ENCODE peak calls at places on chromosomes 1 and 21, in ten cellular contexts. D, X, C, T, F, W, N, H, R and L are unnamed samples.

GRCh38 chr1:45337630-45338320 is 2.2 kb upstream of the TOE1 start:
- DNase-seq in X (no peak), T (no peak), C (no peak), F (no peak), D (no peak), W (no peak), N (no peak), R (peak), H (no peak), L (no peak)

GRCh38 chr1:52686830-52687229 is 11.3 kb downstream of the COA7 start:
- DNase-seq in R (no peak), W (no peak), X (no peak), N (no peak), C (no peak), F (no peak), T (no peak), D (no peak), H (no peak), L (no peak)

GRCh38 chr1:147756336-147756735 is 4.1 kb downstream of the GJA5 start:
- DNase-seq in R (no peak), H (no peak), F (no peak), T (no peak), X (no peak), W (no peak), D (no peak), N (no peak), C (no peak), L (no peak)

GRCh38 chr1:156577512-156577911 is 2.0 kb upstream of the TTC24 start:
- DNase-seq in C (no peak), F (no peak), X (no peak), T (no peak), N (no peak), H (no peak), R (no peak), W (no peak), D (no peak), L (no peak)

GRCh38 chr1:2543543-2544092 is 12.6 kb upstream of the TNFRSF14 start:
- DNase-seq in H (no peak), C (no peak), T (peak), R (peak), X (peak), N (peak), D (peak), W (no peak), F (no peak), L (no peak)

GRCh38 chr1:211738709-211739301 is 63.4 kb upstream of the NEK2 start:
- DNase-seq in F (no peak), N (no peak), H (no peak), R (peak), D (no peak), W (no peak), T (peak), C (no peak), X (no peak), L (no peak)

GRCh38 chr1:184905601-184906322 is 68.5 kb downstream of the NIBAN1 start:
- DNase-seq in T (no peak), X (no peak), W (peak), N (no peak), C (no peak), F (no peak), H (no peak), R (no peak), D (no peak), L (peak)

GRCh38 chr1:10864776-10865175 is 68.3 kb upstream of the CASZ1 start:
- DNase-seq in D (no peak), C (no peak), T (no peak), W (no peak), N (no peak), X (no peak), R (no peak), H (no peak), F (no peak), L (no peak)

GRCh38 chr1:79006564-79006963 is at the start of gene ADGRL4:
- DNase-seq in N (no peak), C (peak), D (peak), H (peak), X (no peak), F (peak), T (no peak), R (peak), W (no peak), L (no peak)

GRCh38 chr1:243693764-243694163 is 156.3 kb downstream of the AKT3 start:
- DNase-seq in N (no peak), X (no peak), F (no peak), D (no peak), H (no peak), C (no peak), W (no peak), R (no peak), T (no peak), L (no peak)

GRCh38 chr1:181104790-181105133 is 16.3 kb downstream of the IER5 start:
- DNase-seq in R (peak), W (no peak), F (no peak), T (peak), H (no peak), C (no peak), X (peak), N (peak), D (peak), L (no peak)

GRCh38 chr1:63799810-63800209 is 26.0 kb downstream of the ROR1 start:
- DNase-seq in C (no peak), X (no peak), N (no peak), D (no peak), T (no peak), F (no peak), H (no peak), W (no peak), R (peak), L (no peak)

GRCh38 chr1:28370220-28371010 is 875 bp downstream of the PHACTR4 start:
- DNase-seq in X (peak), R (peak), F (no peak), N (no peak), W (peak), D (peak), T (peak), C (peak), H (no peak), L (no peak)

GRCh38 chr1:209590405-209590804 is 6.9 kb downstream of the CAMK1G start:
- DNase-seq in X (no peak), T (no peak), C (peak), F (no peak), N (no peak), H (no peak), W (no peak), R (peak), D (peak), L (no peak)

GRCh38 chr1:33094971-33095604 is 14.1 kb downstream of the AZIN2 start:
- DNase-seq in T (peak), D (peak), H (peak), R (peak), W (peak), X (no peak), F (peak), C (peak), N (no peak), L (peak)

GRCh38 chr1:218351617-218352438 is 6.7 kb downstream of the TGFB2 start:
- DNase-seq in D (peak), C (peak), N (no peak), T (no peak), R (peak), H (no peak), F (peak), X (no peak), W (no peak), L (no peak)

GRCh38 chr1:36384542-36385409 is 948 bp downstream of the STK40 start:
- DNase-seq in T (peak), N (no peak), F (peak), C (peak), H (peak), W (peak), X (peak), D (peak), R (peak), L (peak)

GRCh38 chr1:192994141-192994540 is 65.0 kb downstream of the UCHL5 start:
- DNase-seq in C (no peak), W (no peak), N (no peak), D (no peak), T (no peak), X (no peak), F (no peak), R (no peak), H (no peak), L (no peak)

GRCh38 chr1:162916407-162916806 is 55.4 kb upstream of the CCDC190 start:
- DNase-seq in N (no peak), F (no peak), C (no peak), D (no peak), X (no peak), H (no peak), R (peak), W (no peak), T (no peak), L (no peak)

GRCh38 chr1:205480349-205481278 is 23.9 kb upstream of the CDK18 start:
- DNase-seq in N (peak), F (no peak), T (no peak), R (no peak), W (no peak), X (peak), D (no peak), C (no peak), H (no peak), L (no peak)

GRCh38 chr1:231385118-231385748 is 36.9 kb downstream of the EGLN1 start:
- DNase-seq in D (no peak), C (no peak), H (peak), W (no peak), N (no peak), F (no peak), T (no peak), X (no peak), R (peak), L (peak)

GRCh38 chr1:43880604-43881003 is 53.0 kb upstream of the ARTN start:
- DNase-seq in F (no peak), R (no peak), N (no peak), W (no peak), H (no peak), T (no peak), X (no peak), D (no peak), C (no peak), L (no peak)

GRCh38 chr1:77888071-77888428 is 374 bp upstream of the NEXN start:
- DNase-seq in W (no peak), R (peak), D (no peak), F (no peak), X (no peak), C (peak), H (no peak), N (no peak), T (no peak), L (no peak)

GRCh38 chr1:63777286-63777685 is 3.5 kb downstream of the ROR1 start:
- DNase-seq in X (no peak), C (no peak), W (no peak), T (no peak), D (no peak), R (no peak), H (no peak), F (no peak), N (no peak), L (no peak)

GRCh38 chr1:56171670-56172069 is 407.7 kb downstream of the PLPP3 start:
- DNase-seq in W (no peak), C (no peak), N (no peak), R (no peak), F (no peak), D (no peak), H (no peak), T (no peak), X (no peak), L (no peak)

GRCh38 chr1:115112496-115113375 is 23.4 kb upstream of the TSPAN2 start:
- DNase-seq in T (peak), R (no peak), N (peak), F (no peak), H (no peak), X (peak), D (peak), C (peak), W (peak), L (peak)

GRCh38 chr1:71918630-71919029 is 363.7 kb downstream of the NEGR1 start:
- DNase-seq in D (no peak), X (no peak), W (no peak), C (no peak), N (no peak), F (no peak), T (no peak), H (no peak), R (no peak), L (no peak)

GRCh38 chr1:223748773-223749733 is 36.7 kb downstream of the CAPN2 start:
- DNase-seq in R (peak), D (peak), N (peak), T (peak), H (no peak), F (peak), W (peak), X (peak), C (peak), L (peak)

GRCh38 chr1:44924835-44925464 is 61.4 kb downstream of the EIF2B3 start:
- DNase-seq in F (no peak), X (no peak), D (peak), N (no peak), H (peak), T (peak), W (no peak), C (no peak), R (peak), L (no peak)

GRCh38 chr1:83637009-83637408 is 361.9 kb downstream of the TTLL7 start:
- DNase-seq in R (no peak), W (no peak), D (no peak), F (no peak), X (no peak), H (no peak), C (no peak), T (no peak), N (no peak), L (no peak)

GRCh38 chr1:83637586-83637985 is 361.3 kb downstream of the TTLL7 start:
- DNase-seq in F (no peak), H (no peak), R (no peak), N (no peak), X (no peak), D (no peak), T (no peak), C (no peak), W (no peak), L (no peak)

GRCh38 chr1:83641206-83641658 is 357.7 kb downstream of the TTLL7 start:
- DNase-seq in H (no peak), X (no peak), C (peak), N (no peak), T (no peak), W (no peak), D (peak), F (no peak), R (peak), L (no peak)

GRCh38 chr1:83639785-83640184 is 359.1 kb downstream of the TTLL7 start:
- DNase-seq in D (no peak), W (no peak), X (no peak), R (no peak), H (no peak), T (no peak), C (no peak), F (no peak), N (no peak), L (no peak)

DNA sequence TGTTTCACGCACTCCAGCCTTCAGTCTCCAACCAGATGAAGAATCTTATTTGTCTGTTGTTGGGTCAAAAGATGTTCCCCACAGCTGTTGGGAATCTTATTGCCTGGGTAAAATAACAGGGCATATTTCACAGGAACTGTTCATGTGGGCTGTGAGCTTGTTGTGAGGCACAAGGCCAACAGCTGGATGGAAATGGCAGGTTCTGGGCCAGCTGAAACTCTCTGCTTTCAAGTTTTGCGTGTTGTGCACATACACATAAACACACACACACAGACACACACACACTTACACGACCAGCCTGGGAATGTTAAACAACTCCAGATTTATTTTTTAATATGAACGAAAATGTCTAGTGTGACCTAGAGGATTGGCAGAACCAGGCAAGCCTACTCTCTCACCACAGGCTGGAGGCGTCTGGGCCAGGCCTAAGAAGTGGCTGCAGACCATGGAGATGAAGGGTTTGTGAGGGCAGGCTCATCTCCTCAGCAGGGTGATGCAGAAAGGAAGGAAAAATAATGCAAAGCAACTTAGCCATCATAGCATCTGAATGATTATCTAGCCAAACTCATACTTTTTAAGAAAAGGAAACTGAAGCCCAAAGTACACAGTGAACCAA is 357.0 kb downstream of the TTLL7 start:
- DNase-seq in R (no peak), N (no peak), W (no peak), D (no peak), H (no peak), C (peak), F (peak), X (no peak), T (no peak), L (no peak)
- H3K27ac ChIP-seq in R (no peak), N (no peak), W (no peak), D (no peak), H (no peak), C (peak), F (peak), X (no peak), T (no peak), L (no peak)

DNA sequence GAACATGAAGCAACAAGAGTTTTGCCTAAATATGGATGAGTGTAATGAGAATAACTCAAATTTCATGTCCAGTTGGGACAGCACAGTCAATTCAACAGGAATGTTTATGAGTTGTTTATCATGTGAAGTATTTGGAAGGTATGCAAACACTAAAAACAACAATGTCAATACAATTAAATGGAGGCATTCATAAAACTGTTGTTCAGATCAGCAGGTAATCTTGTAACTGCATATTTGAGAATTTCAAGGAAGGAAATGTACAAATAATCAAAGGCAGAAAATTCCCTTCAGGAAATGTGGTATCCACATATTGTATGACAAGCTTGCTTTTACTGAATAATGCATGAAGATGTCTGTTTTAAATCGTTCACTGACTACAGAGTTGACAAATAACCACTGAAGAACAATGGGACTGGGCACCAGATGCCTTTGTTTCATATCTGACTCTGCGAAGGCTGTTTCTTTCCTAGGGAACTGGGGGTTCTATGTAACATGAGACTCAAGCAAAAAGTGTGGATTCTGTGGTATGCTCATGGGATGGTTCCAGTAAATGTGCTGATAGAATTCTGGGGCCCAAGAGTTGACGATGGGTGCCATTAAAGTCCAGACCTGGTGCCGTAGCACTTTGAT is 198.2 kb downstream of the LTN1 start:
- DNase-seq in N (no peak), C (no peak), H (no peak), F (no peak), X (no peak), D (no peak), W (no peak), T (no peak), R (no peak), L (no peak)
- H3K27ac ChIP-seq in N (no peak), C (no peak), H (no peak), F (no peak), X (no peak), D (no peak), W (no peak), T (no peak), R (no peak), L (no peak)

GRCh38 chr1:245822997-245823396 is 668.2 kb downstream of the KIF26B start:
- DNase-seq in R (peak), T (no peak), X (no peak), F (no peak), W (no peak), H (peak), D (no peak), N (no peak), C (no peak), L (no peak)
- H3K27ac ChIP-seq in R (peak), T (no peak), X (no peak), F (no peak), W (no peak), H (peak), D (no peak), N (no peak), C (no peak), L (no peak)

GRCh38 chr1:11981378-11982009 is 1.2 kb downstream of the MFN2 start:
- DNase-seq in F (no peak), R (no peak), X (no peak), T (no peak), W (no peak), N (no peak), C (no peak), H (peak), D (no peak), L (no peak)
- H3K27ac ChIP-seq in F (peak), R (peak), X (no peak), T (no peak), W (no peak), N (no peak), C (peak), H (peak), D (no peak), L (no peak)

DNA sequence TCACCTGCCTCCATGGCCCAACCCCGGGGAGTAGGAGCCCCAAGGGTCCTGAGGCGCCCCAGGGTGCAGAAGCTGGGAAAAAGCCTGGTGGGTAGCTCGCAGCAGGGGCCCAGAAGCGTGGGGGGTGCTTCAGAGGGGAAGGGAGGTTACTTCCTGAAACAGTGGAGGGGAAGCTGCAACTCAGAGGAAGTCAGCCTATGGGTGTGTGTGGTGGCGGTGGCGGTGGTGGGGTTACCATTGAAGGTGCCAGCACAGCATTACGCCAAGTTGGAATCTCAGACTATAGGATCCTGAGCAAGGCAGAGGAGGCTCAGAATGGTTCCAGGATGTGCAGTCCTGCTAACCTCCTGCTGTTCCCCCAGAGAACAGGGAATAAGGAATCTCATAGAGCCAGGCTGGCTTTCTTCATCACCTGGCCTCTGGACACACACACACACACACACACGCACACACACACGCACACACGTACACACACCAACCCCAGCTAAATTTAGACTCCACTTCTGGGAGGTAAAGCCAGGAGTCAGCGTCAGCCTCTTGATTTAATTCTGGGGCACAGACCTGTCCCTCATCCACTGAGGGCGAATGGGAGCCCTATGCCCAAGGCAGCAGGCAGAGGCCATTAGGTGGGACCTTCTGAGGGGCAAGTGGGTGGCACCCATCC is 1.3 kb downstream of the DENND4B start:
- DNase-seq in C (peak), T (no peak), F (peak), H (no peak), R (peak), D (peak), X (peak), W (peak), N (peak), L (no peak)
- H3K27ac ChIP-seq in C (peak), T (peak), F (peak), H (peak), R (peak), D (no peak), X (peak), W (peak), N (peak), L (peak)

GRCh38 chr1:153778051-153778823 is 3.0 kb downstream of the SLC27A3 start:
- DNase-seq in T (no peak), W (no peak), D (no peak), H (no peak), C (no peak), R (no peak), N (no peak), X (no peak), F (peak), L (peak)
- H3K27ac ChIP-seq in T (no peak), W (no peak), D (no peak), H (peak), C (no peak), R (no peak), N (no peak), X (no peak), F (no peak), L (no peak)